ENCODE peak calls at places on chromosome 7, in eight cellular contexts. S is nephron progenitor cell; T is NCI-H1105 treated with DMSO at 0.1 percent for 48 hours; U is NCI-H446 treated with DMSO at 0.1 percent for 48 hours; M is cardiac muscle cell; R is AG08395; G is CD8-positive, alpha-beta memory T cell; O is NCI-H2081. Y is an unnamed sample.

GRCh38 chr7:1725199-1725701 is 55.2 kb downstream of the ELFN1 start:
- DNase-seq in T (peak), M (peak), R (peak), G (no peak), O (peak), S (no peak), U (peak), Y (no peak)

GRCh38 chr7:149224352-149224751 is 15.1 kb upstream of the ZNF212 start:
- DNase-seq in O (no peak), T (no peak), S (no peak), G (no peak), U (no peak), R (no peak), M (no peak), Y (no peak)

GRCh38 chr7:70706204-70706603 is 425.7 kb upstream of the GALNT17 start:
- DNase-seq in G (no peak), R (no peak), T (no peak), U (no peak), O (no peak), S (no peak), M (no peak), Y (no peak)

GRCh38 chr7:131808736-131809135 is 252.3 kb upstream of the PODXL start:
- DNase-seq in O (no peak), R (no peak), T (no peak), M (no peak), U (no peak), G (no peak), S (no peak), Y (no peak)

GRCh38 chr7:147923841-147924240 is 666.7 kb upstream of the C7orf33 start:
- DNase-seq in U (peak), M (no peak), G (no peak), R (no peak), O (no peak), T (no peak), S (no peak), Y (no peak)

GRCh38 chr7:93920496-93921189 is 892 bp upstream of the GNG11 start:
- DNase-seq in S (no peak), T (no peak), O (no peak), R (no peak), G (no peak), M (peak), U (no peak), Y (no peak)

GRCh38 chr7:124155400-124156022 is 122.6 kb upstream of the TMEM229A start:
- DNase-seq in M (peak), T (peak), G (no peak), R (peak), S (no peak), O (peak), U (peak), Y (no peak)

GRCh38 chr7:116610210-116610609 is 61.8 kb upstream of the MET start:
- DNase-seq in M (peak), R (no peak), S (no peak), T (no peak), O (no peak), U (no peak), G (no peak), Y (no peak)

GRCh38 chr7:21580073-21580521 is 37.3 kb downstream of the DNAH11 start:
- DNase-seq in M (peak), G (no peak), R (peak), U (no peak), O (no peak), S (no peak), T (peak), Y (no peak)

GRCh38 chr7:131552053-131552452 is 4.4 kb downstream of the PODXL start:
- DNase-seq in O (no peak), S (no peak), R (no peak), G (no peak), U (no peak), M (no peak), T (no peak), Y (no peak)

GRCh38 chr7:20240080-20240926 is 23.1 kb upstream of the MACC1 start:
- DNase-seq in S (no peak), T (no peak), U (no peak), O (no peak), M (no peak), R (no peak), G (no peak), Y (no peak)

GRCh38 chr7:42740410-42740809 is 171.5 kb downstream of the C7orf25 start:
- DNase-seq in S (no peak), G (no peak), M (peak), O (no peak), U (no peak), R (peak), T (no peak), Y (no peak)

GRCh38 chr7:45703373-45703821 is 129.2 kb downstream of the ADCY1 start:
- DNase-seq in R (no peak), M (no peak), U (no peak), O (no peak), G (no peak), S (no peak), T (no peak), Y (peak)

GRCh38 chr7:28619256-28619655 is 206.9 kb downstream of the CREB5 start:
- DNase-seq in T (no peak), M (no peak), R (no peak), U (no peak), G (no peak), S (no peak), O (no peak), Y (no peak)

GRCh38 chr7:45704683-45705016 is 130.5 kb downstream of the ADCY1 start:
- DNase-seq in R (no peak), O (no peak), G (no peak), S (no peak), M (no peak), T (no peak), U (no peak), Y (peak)

GRCh38 chr7:151125835-151126481 is 39.7 kb downstream of the AGAP3 start:
- DNase-seq in O (no peak), T (peak), M (peak), R (peak), U (no peak), S (peak), G (no peak), Y (peak)